ENCODE peak calls at places on chromosomes 12 and 14, in six cellular contexts. One of them, this sample, is unnamed.
A peak's percentile ranks its signal among the peaks of the same experiment; 100 is the strongest.

GRCh38 chr14:65131176-65131765 is 29.0 kb upstream of the MAX start:
- DNase-seq in HEK293T: no peak
- DNase-seq in body of pancreas: no peak
- DNase-seq in AML-193: no peak
- DNase-seq in thoracic aorta: no peak
- DNase-seq in caudate nucleus: no peak
- DNase-seq in this sample: no peak

GRCh38 chr12:113537751-113538087 is 66.0 kb upstream of the LHX5 start:
- DNase-seq in body of pancreas: no peak
- DNase-seq in thoracic aorta: no peak
- DNase-seq in HEK293T: no peak
- DNase-seq in caudate nucleus: no peak
- DNase-seq in AML-193: no peak
- DNase-seq in this sample: no peak

GRCh38 chr14:52802597-52802996 is 11.2 kb upstream of the GNPNAT1 start:
- DNase-seq in thoracic aorta: no peak
- DNase-seq in caudate nucleus: no peak
- DNase-seq in body of pancreas: no peak
- DNase-seq in HEK293T: no peak
- DNase-seq in AML-193: no peak
- DNase-seq in this sample: no peak

GRCh38 chr12:53695148-53696138 is 19.6 kb upstream of the ATP5MC2 start:
- DNase-seq in thoracic aorta: no peak
- DNase-seq in HEK293T: peak; percentile 70
- DNase-seq in caudate nucleus: no peak
- DNase-seq in AML-193: no peak
- DNase-seq in body of pancreas: peak; percentile 28
- DNase-seq in this sample: no peak

GRCh38 chr14:63174760-63175191 is 29.5 kb upstream of the RHOJ start:
- DNase-seq in body of pancreas: peak; percentile 13
- DNase-seq in thoracic aorta: no peak
- DNase-seq in HEK293T: peak; percentile 51
- DNase-seq in caudate nucleus: no peak
- DNase-seq in AML-193: peak; percentile 2
- DNase-seq in this sample: peak; percentile 61

GRCh38 chr14:54901380-54902142 is 1.1 kb downstream of the GCH1 start:
- DNase-seq in caudate nucleus: no peak
- DNase-seq in HEK293T: no peak
- DNase-seq in body of pancreas: peak; percentile 8
- DNase-seq in thoracic aorta: no peak
- DNase-seq in AML-193: no peak
- DNase-seq in this sample: no peak

GRCh38 chr12:49055978-49056754 is 4.4 kb downstream of the KMT2D start:
- DNase-seq in AML-193: peak; percentile 98
- DNase-seq in HEK293T: peak; percentile 74
- DNase-seq in thoracic aorta: no peak
- DNase-seq in caudate nucleus: no peak
- DNase-seq in body of pancreas: peak; percentile 69
- DNase-seq in this sample: peak; percentile 80

GRCh38 chr12:25813843-25814242 is 144.6 kb upstream of the RASSF8 start:
- DNase-seq in thoracic aorta: no peak
- DNase-seq in body of pancreas: no peak
- DNase-seq in HEK293T: no peak
- DNase-seq in AML-193: no peak
- DNase-seq in caudate nucleus: no peak
- DNase-seq in this sample: no peak

GRCh38 chr12:83473408-83474095 is 786.8 kb downstream of the TMTC2 start:
- DNase-seq in HEK293T: no peak
- DNase-seq in body of pancreas: no peak
- DNase-seq in thoracic aorta: no peak
- DNase-seq in caudate nucleus: no peak
- DNase-seq in AML-193: no peak
- DNase-seq in this sample: no peak

GRCh38 chr12:51262758-51263177 is 7.4 kb downstream of the SMAGP start:
- DNase-seq in body of pancreas: peak; percentile 90
- DNase-seq in thoracic aorta: no peak
- DNase-seq in HEK293T: no peak
- DNase-seq in caudate nucleus: no peak
- DNase-seq in AML-193: peak; percentile 16
- DNase-seq in this sample: no peak

GRCh38 chr12:105741786-105742566 is 396.8 kb downstream of the NUAK1 start:
- DNase-seq in body of pancreas: no peak
- DNase-seq in caudate nucleus: no peak
- DNase-seq in HEK293T: no peak
- DNase-seq in thoracic aorta: peak; percentile 32
- DNase-seq in AML-193: no peak
- DNase-seq in this sample: peak; percentile 92

GRCh38 chr14:105855246-105855892 is 329.0 kb downstream of the TMEM121 start:
- DNase-seq in caudate nucleus: no peak
- DNase-seq in body of pancreas: no peak
- DNase-seq in thoracic aorta: no peak
- DNase-seq in HEK293T: no peak
- DNase-seq in AML-193: no peak
- DNase-seq in this sample: no peak

GRCh38 chr12:1350055-1350933 is 244.1 kb downstream of the FBXL14 start:
- DNase-seq in AML-193: no peak
- DNase-seq in caudate nucleus: no peak
- DNase-seq in body of pancreas: no peak
- DNase-seq in HEK293T: no peak
- DNase-seq in thoracic aorta: no peak
- DNase-seq in this sample: peak; percentile 16

GRCh38 chr12:106645074-106645421 is 62.2 kb downstream of the RFX4 start:
- DNase-seq in thoracic aorta: no peak
- DNase-seq in AML-193: no peak
- DNase-seq in caudate nucleus: peak; percentile 56
- DNase-seq in body of pancreas: peak; percentile 78
- DNase-seq in HEK293T: no peak
- DNase-seq in this sample: peak; percentile 33

GRCh38 chr12:132243596-132244289 is 85.6 kb downstream of the GALNT9 start:
- DNase-seq in body of pancreas: no peak
- DNase-seq in thoracic aorta: no peak
- DNase-seq in caudate nucleus: no peak
- DNase-seq in AML-193: no peak
- DNase-seq in HEK293T: peak; percentile 20
- DNase-seq in this sample: no peak

GRCh38 chr12:16611146-16611545 is 5.2 kb upstream of the LMO3 start:
- DNase-seq in caudate nucleus: no peak
- DNase-seq in HEK293T: no peak
- DNase-seq in thoracic aorta: no peak
- DNase-seq in body of pancreas: no peak
- DNase-seq in AML-193: no peak
- DNase-seq in this sample: no peak

GRCh38 chr14:54603362-54603761 is 36.4 kb downstream of the SAMD4A start:
- DNase-seq in caudate nucleus: no peak
- DNase-seq in body of pancreas: no peak
- DNase-seq in AML-193: no peak
- DNase-seq in thoracic aorta: no peak
- DNase-seq in HEK293T: no peak
- DNase-seq in this sample: no peak

GRCh38 chr14:73833530-73834257 is 17.9 kb upstream of the PTGR2 start:
- DNase-seq in HEK293T: no peak
- DNase-seq in body of pancreas: peak; percentile 35
- DNase-seq in thoracic aorta: no peak
- DNase-seq in AML-193: no peak
- DNase-seq in caudate nucleus: no peak
- DNase-seq in this sample: no peak

GRCh38 chr12:105222726-105223357 is 13.1 kb downstream of the APPL2 start:
- DNase-seq in caudate nucleus: no peak
- DNase-seq in thoracic aorta: no peak
- DNase-seq in AML-193: no peak
- DNase-seq in body of pancreas: no peak
- DNase-seq in HEK293T: no peak
- DNase-seq in this sample: no peak

GRCh38 chr14:28676481-28676880 is 90.1 kb upstream of the FOXG1 start:
- DNase-seq in thoracic aorta: no peak
- DNase-seq in HEK293T: no peak
- DNase-seq in body of pancreas: no peak
- DNase-seq in AML-193: no peak
- DNase-seq in caudate nucleus: no peak
- DNase-seq in this sample: no peak

GRCh38 chr14:92867246-92867925 is 55.6 kb upstream of the CHGA start:
- DNase-seq in body of pancreas: no peak
- DNase-seq in AML-193: no peak
- DNase-seq in caudate nucleus: no peak
- DNase-seq in thoracic aorta: no peak
- DNase-seq in HEK293T: no peak
- DNase-seq in this sample: peak; percentile 65

GRCh38 chr12:15979096-15980091 is 68.3 kb downstream of the DERA start:
- DNase-seq in AML-193: peak; percentile 8
- DNase-seq in caudate nucleus: no peak
- DNase-seq in thoracic aorta: no peak
- DNase-seq in HEK293T: peak; percentile 70
- DNase-seq in body of pancreas: peak; percentile 33
- DNase-seq in this sample: peak; percentile 5

GRCh38 chr12:90238872-90239271 is 530.2 kb upstream of the ATP2B1 start:
- DNase-seq in HEK293T: no peak
- DNase-seq in caudate nucleus: no peak
- DNase-seq in AML-193: no peak
- DNase-seq in body of pancreas: no peak
- DNase-seq in thoracic aorta: no peak
- DNase-seq in this sample: no peak